ENCODE peak calls at places on chromosomes 3 and 15, in six cellular contexts. P is GM23248, T is hepatocyte, Q is mammary epithelial cell, G is GM12878, D is HepG2. I is an unnamed sample.

GRCh38 chr3:194690501-194691372 is 5.1 kb downstream of the FAM43A start:
- DNase-seq in P (no peak), T (no peak), Q (no peak), G (no peak), D (peak; percentile 51), I (peak; percentile 53)

GRCh38 chr15:74244818-74245341 is 8.8 kb downstream of the CCDC33 start:
- DNase-seq in P (no peak), T (no peak), Q (no peak), G (no peak), D (no peak), I (peak; percentile 62)

GRCh38 chr3:194840661-194841514 is 155.2 kb downstream of the FAM43A start:
- DNase-seq in P (peak; percentile 68), T (peak; percentile 58), Q (peak; percentile 14), G (no peak), D (peak; percentile 6), I (peak; percentile 91)

GRCh38 chr3:189944285-189945145 is 176.2 kb downstream of the P3H2 start:
- DNase-seq in P (no peak), T (peak; percentile 20), Q (peak; percentile 57), G (no peak), D (no peak), I (no peak)

GRCh38 chr15:73984208-73984979 is 7.7 kb downstream of the STOML1 start:
- DNase-seq in P (peak; percentile 29), T (no peak), Q (no peak), G (no peak), D (no peak), I (no peak)

GRCh38 chr3:47266709-47267489 is 15.7 kb downstream of the KIF9 start:
- DNase-seq in P (peak; percentile 86), T (peak; percentile 72), Q (peak; percentile 93), G (peak; percentile 51), D (peak; percentile 80), I (peak; percentile 91)

GRCh38 chr3:116905805-116906204 is 196.2 kb downstream of the TUSC7 start:
- DNase-seq in P (peak; percentile 35), T (no peak), Q (no peak), G (no peak), D (no peak), I (no peak)

GRCh38 chr15:88209111-88209510 is 47.4 kb downstream of the NTRK3 start:
- DNase-seq in P (no peak), T (no peak), Q (no peak), G (no peak), D (no peak), I (no peak)

GRCh38 chr3:196519738-196520122 is 4.6 kb upstream of the SMCO1 start:
- DNase-seq in P (no peak), T (no peak), Q (no peak), G (no peak), D (no peak), I (no peak)

GRCh38 chr3:149235599-149236424 is 14.2 kb upstream of the CP start:
- DNase-seq in P (no peak), T (no peak), Q (no peak), G (no peak), D (peak; percentile 48), I (no peak)

GRCh38 chr3:69865920-69866679 is 126.8 kb downstream of the MITF start:
- DNase-seq in P (no peak), T (peak; percentile 50), Q (peak; percentile 62), G (no peak), D (no peak), I (peak; percentile 44)

GRCh38 chr15:90021108-90021507 is 20.0 kb downstream of the ZNF710 start:
- DNase-seq in P (no peak), T (no peak), Q (no peak), G (no peak), D (no peak), I (no peak)

GRCh38 chr3:107426223-107426622 is 49.0 kb downstream of the CCDC54 start:
- DNase-seq in P (no peak), T (no peak), Q (no peak), G (no peak), D (no peak), I (no peak)

GRCh38 chr15:69539316-69539715 is 86.7 kb downstream of the RPLP1 start:
- DNase-seq in P (no peak), T (no peak), Q (no peak), G (no peak), D (no peak), I (no peak)

GRCh38 chr3:71989165-71989564 is 204.2 kb upstream of the PROK2 start:
- DNase-seq in P (peak; percentile 93), T (no peak), Q (peak; percentile 40), G (no peak), D (no peak), I (peak; percentile 37)

GRCh38 chr3:186365202-186365974 is 3.4 kb upstream of the DGKG start:
- DNase-seq in P (peak; percentile 17), T (no peak), Q (peak; percentile 19), G (no peak), D (no peak), I (peak; percentile 87)

GRCh38 chr15:74300057-74300620 is 64.0 kb downstream of the CCDC33 start:
- DNase-seq in P (no peak), T (no peak), Q (no peak), G (no peak), D (no peak), I (no peak)

GRCh38 chr3:94413721-94414106 is 350.9 kb downstream of the NSUN3 start:
- DNase-seq in P (peak; percentile 65), T (no peak), Q (peak; percentile 52), G (no peak), D (no peak), I (no peak)

GRCh38 chr15:80876034-80876433 is 96.9 kb downstream of the CEMIP start:
- DNase-seq in P (no peak), T (no peak), Q (no peak), G (no peak), D (no peak), I (no peak)

GRCh38 chr15:34987982-34988873 is at the start of gene ZNF770:
- DNase-seq in P (peak; percentile 89), T (peak; percentile 93), Q (peak; percentile 75), G (peak; percentile 44), D (peak; percentile 64), I (peak; percentile 94)

GRCh38 chr3:104273046-104273649 is 1093.6 kb upstream of the ALCAM start:
- DNase-seq in P (peak; percentile 60), T (peak; percentile 16), Q (peak; percentile 17), G (no peak), D (peak; percentile 31), I (peak; percentile 14)

GRCh38 chr3:169179193-169180122 is 484.1 kb downstream of the MECOM start:
- DNase-seq in P (no peak), T (peak; percentile 39), Q (no peak), G (no peak), D (no peak), I (no peak)

GRCh38 chr15:62928996-62929350 is 113.6 kb upstream of the TPM1 start:
- DNase-seq in P (peak; percentile 94), T (no peak), Q (peak; percentile 88), G (no peak), D (peak; percentile 13), I (no peak)

GRCh38 chr3:132145833-132146232 is 111.0 kb upstream of the CPNE4 start:
- DNase-seq in P (peak; percentile 50), T (no peak), Q (no peak), G (no peak), D (no peak), I (no peak)

GRCh38 chr3:21484323-21485154 is 266.5 kb downstream of the ZNF385D start:
- DNase-seq in P (peak; percentile 78), T (peak; percentile 81), Q (peak; percentile 50), G (peak; percentile 4), D (peak; percentile 29), I (peak; percentile 11)

GRCh38 chr3:35862057-35862456 is 222.7 kb downstream of the ARPP21 start:
- DNase-seq in P (no peak), T (no peak), Q (no peak), G (no peak), D (no peak), I (no peak)

GRCh38 chr3:35867782-35868181 is 228.5 kb downstream of the ARPP21 start:
- DNase-seq in P (no peak), T (no peak), Q (no peak), G (no peak), D (no peak), I (no peak)

DNA sequence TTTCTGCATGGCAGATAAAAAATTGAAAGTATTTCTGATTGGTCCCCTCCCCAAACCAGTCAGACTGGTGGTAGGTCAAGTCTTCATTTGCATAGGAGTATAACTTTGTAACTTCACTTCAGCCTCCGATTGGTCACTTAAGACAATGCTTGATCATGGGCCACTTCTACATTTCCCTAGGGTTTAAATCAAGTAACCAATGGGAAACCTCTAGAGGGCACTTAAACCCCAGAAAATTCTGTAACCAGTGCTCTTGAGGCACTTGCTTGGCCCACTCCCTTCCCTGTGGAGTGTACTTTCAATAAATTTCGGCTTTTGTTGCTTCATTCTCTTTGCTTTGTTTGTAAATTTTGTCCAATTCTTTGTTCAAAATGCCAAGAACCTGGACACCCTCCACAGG is 225.5 kb downstream of the ARPP21 start:
- DNase-seq in P (no peak), T (no peak), Q (no peak), G (no peak), D (no peak), I (no peak)
- H2AFZ ChIP-seq in P (no peak overlapping the region), T (no peak overlapping the region), Q (no peak overlapping the region), G (no peak overlapping the region), D (no peak overlapping the region), I (no peak overlapping the region)

GRCh38 chr3:26271848-26272247 is 350.7 kb upstream of the LRRC3B start:
- DNase-seq in P (no peak), T (no peak), Q (no peak), G (no peak), D (no peak), I (no peak)
- H2AFZ ChIP-seq in P (no peak overlapping the region), T (no peak overlapping the region), Q (no peak overlapping the region), G (no peak overlapping the region), D (no peak overlapping the region), I (no peak overlapping the region)

GRCh38 chr3:128432898-128433629 is 33.6 kb downstream of the DNAJB8 start:
- DNase-seq in P (peak; percentile 42), T (peak; percentile 51), Q (no peak), G (no peak), D (no peak), I (no peak)
- H2AFZ ChIP-seq in P (no peak overlapping the region), T (peak overlapping the region; percentile 45), Q (no peak overlapping the region), G (no peak overlapping the region), D (no peak overlapping the region), I (no peak overlapping the region)

GRCh38 chr15:92385096-92385495 is 8.6 kb upstream of the ST8SIA2 start:
- DNase-seq in P (peak; percentile 86), T (no peak), Q (peak; percentile 89), G (no peak), D (no peak), I (no peak)
- H2AFZ ChIP-seq in P (no peak overlapping the region), T (no peak overlapping the region), Q (peak overlapping the region; percentile 67), G (no peak overlapping the region), D (no peak overlapping the region), I (no peak overlapping the region)

DNA sequence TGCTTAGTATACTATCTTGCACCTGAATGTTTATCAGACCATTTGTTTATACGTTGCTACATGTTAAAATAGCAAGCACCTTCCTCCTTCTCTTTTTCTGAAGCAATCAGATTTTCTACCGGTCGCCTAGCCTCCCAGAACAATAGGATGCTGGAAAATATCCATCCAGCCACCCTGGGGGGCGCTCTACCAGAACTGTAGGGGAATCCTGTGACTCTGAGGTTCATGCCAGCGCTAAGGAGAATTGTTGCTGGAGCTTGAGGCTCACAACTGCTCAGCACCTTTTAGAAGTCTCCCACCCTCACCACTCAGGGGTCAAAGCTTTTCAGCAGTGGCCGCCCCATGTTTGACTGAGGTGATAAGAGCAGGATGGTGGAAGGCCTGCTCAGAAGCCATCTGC is 27.5 kb downstream of the SQOR start:
- DNase-seq in P (no peak), T (no peak), Q (no peak), G (no peak), D (no peak), I (no peak)
- H2AFZ ChIP-seq in P (no peak overlapping the region), T (no peak overlapping the region), Q (no peak overlapping the region), G (no peak overlapping the region), D (no peak overlapping the region), I (no peak overlapping the region)

GRCh38 chr3:54079314-54079713 is 43.0 kb upstream of the CACNA2D3 start:
- DNase-seq in P (no peak), T (no peak), Q (no peak), G (no peak), D (no peak), I (no peak)
- H2AFZ ChIP-seq in P (no peak overlapping the region), T (no peak overlapping the region), Q (no peak overlapping the region), G (no peak overlapping the region), D (no peak overlapping the region), I (no peak overlapping the region)

I was measured in osteoblast.